ENCODE peak calls at places on chromosomes 6 and 20, in nine cellular contexts. C is nephron progenitor cell, Y is GM10248, E is cardiac fibroblast, Z is fibroblast of pulmonary artery, I is fibroblast of the aortic adventitia, L is MCF 10A, H is endothelial cell, A is AG09309. J is an unnamed sample.

GRCh38 chr6:12595161-12595792 is 121.3 kb upstream of the PHACTR1 start:
- DNase-seq in C (no peak), Y (no peak), E (peak), Z (peak), I (peak), L (no peak), H (no peak), A (no peak), J (peak)

GRCh38 chr6:56250266-56250665 is 2.9 kb upstream of the COL21A1 start:
- DNase-seq in C (peak), Y (no peak), E (no peak), Z (no peak), I (no peak), L (no peak), H (no peak), A (no peak), J (no peak)

GRCh38 chr6:100620085-100620484 is 155.4 kb upstream of the SIM1 start:
- DNase-seq in C (no peak), Y (no peak), E (peak), Z (peak), I (peak), L (peak), H (no peak), A (peak), J (peak)

GRCh38 chr6:159234102-159234553 is 64.9 kb downstream of the FNDC1 start:
- DNase-seq in C (no peak), Y (no peak), E (no peak), Z (no peak), I (no peak), L (no peak), H (no peak), A (no peak), J (no peak)

GRCh38 chr6:144344651-144345050 is 59.5 kb downstream of the UTRN start:
- DNase-seq in C (no peak), Y (peak), E (no peak), Z (no peak), I (no peak), L (no peak), H (no peak), A (no peak), J (no peak)

GRCh38 chr6:138234363-138234762 is 16.1 kb upstream of the PBOV1 start:
- DNase-seq in C (no peak), Y (no peak), E (no peak), Z (no peak), I (no peak), L (peak), H (no peak), A (no peak), J (no peak)

GRCh38 chr6:159934181-159934580 is 34.7 kb upstream of the IGF2R start:
- DNase-seq in C (no peak), Y (no peak), E (no peak), Z (no peak), I (no peak), L (no peak), H (no peak), A (no peak), J (no peak)

GRCh38 chr20:50093240-50093639 is 19.7 kb downstream of the UBE2V1 start:
- DNase-seq in C (no peak), Y (no peak), E (no peak), Z (no peak), I (no peak), L (no peak), H (no peak), A (no peak), J (no peak)

GRCh38 chr20:58366016-58366415 is 23.0 kb upstream of the VAPB start:
- DNase-seq in C (peak), Y (no peak), E (no peak), Z (no peak), I (no peak), L (no peak), H (no peak), A (no peak), J (no peak)

GRCh38 chr20:4720121-4720976 is 1.4 kb upstream of the PRND start:
- DNase-seq in C (peak), Y (peak), E (peak), Z (peak), I (peak), L (peak), H (peak), A (peak), J (peak)

DNA sequence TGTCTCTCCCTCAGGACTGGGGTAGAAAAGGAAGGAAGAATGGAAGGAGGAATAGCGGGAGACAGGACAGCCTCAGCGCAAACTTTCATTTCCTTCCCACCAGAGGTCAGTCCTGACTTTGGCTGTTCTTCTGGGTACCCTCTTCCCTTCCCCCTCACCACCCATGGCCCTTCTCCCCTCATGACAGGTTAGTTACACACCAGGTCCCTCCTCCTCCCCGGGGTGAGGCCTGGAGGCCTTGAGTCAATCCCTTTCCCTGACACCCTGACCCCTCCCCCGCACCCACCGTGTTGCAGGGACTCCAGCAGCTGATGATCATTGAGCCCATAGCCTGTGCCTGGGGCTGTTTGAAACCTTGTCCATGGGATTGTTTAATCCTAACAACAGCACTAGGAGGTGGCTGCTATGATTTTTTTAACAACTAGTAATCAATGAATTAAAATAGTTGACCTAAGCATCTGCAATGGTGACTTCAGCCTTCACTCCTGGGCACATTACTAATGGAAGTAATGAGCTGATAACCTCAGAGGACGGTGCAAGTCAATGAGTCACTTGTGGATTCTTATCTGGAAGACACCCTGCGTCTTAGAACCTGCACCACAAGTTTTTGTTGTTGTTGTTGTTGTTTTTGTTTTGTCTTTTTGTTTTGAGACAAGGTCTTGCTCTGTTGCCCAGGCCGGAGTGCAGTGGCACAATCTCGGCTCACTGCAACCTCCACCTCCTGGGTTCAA is 46.6 kb upstream of the CCDC167 start:
- DNase-seq in C (peak), Y (no peak), E (no peak), Z (no peak), I (no peak), L (peak), H (no peak), A (no peak), J (no peak)
- TF ChIP-seq CTCF in C (no peak), Y (no peak), E (no peak), Z (no peak), I (no peak), L (no peak), H (no peak), A (no peak), J (no peak)

DNA sequence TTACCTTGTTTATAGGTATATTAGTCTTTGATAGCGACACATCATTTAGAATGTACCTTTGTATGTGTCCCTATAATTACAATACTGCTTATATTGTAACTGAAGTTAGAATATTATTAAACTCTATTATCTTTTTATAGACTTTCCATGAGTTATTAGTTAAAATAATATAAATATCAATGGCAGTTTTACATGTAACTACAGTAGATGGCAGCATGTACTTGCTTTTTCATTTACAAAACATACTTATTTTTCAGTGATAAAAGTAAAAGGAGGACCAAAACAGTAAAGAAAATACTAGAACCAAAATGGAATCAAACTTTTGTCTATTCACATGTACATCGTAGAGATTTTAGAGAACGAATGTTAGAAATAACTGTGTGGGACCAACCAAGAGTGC is 364.3 kb downstream of the RIMS1 start:
- DNase-seq in C (no peak), Y (no peak), E (peak), Z (peak), I (peak), L (no peak), H (no peak), A (no peak), J (no peak)
- TF ChIP-seq CTCF in C (no peak), Y (no peak), E (no peak), Z (peak), I (no peak), L (no peak), H (no peak), A (no peak), J (no peak)

DNA sequence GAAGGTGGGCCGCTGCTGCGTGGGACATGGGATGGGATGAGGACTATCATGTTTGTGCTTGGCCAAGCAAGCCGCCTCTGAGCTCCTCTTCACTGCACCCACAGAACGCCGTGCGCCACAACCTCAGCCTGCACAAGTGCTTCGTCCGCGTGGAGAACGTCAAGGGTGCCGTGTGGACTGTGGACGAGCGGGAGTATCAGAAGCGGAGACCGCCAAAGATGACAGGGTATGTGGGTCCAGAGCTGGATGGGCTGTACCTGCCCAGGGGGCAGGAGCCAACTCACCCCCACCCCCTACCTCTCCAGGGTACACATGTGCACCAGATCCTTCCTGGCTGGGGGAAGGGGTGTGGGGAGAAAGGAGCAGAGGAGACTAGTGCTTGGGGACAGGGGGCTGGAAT is 43.5 kb upstream of the MDFI start:
- DNase-seq in C (no peak), Y (no peak), E (no peak), Z (no peak), I (no peak), L (no peak), H (no peak), A (no peak), J (no peak)
- TF ChIP-seq CTCF in C (no peak), Y (no peak), E (no peak), Z (no peak), I (no peak), L (no peak), H (no peak), A (no peak), J (no peak)

DNA sequence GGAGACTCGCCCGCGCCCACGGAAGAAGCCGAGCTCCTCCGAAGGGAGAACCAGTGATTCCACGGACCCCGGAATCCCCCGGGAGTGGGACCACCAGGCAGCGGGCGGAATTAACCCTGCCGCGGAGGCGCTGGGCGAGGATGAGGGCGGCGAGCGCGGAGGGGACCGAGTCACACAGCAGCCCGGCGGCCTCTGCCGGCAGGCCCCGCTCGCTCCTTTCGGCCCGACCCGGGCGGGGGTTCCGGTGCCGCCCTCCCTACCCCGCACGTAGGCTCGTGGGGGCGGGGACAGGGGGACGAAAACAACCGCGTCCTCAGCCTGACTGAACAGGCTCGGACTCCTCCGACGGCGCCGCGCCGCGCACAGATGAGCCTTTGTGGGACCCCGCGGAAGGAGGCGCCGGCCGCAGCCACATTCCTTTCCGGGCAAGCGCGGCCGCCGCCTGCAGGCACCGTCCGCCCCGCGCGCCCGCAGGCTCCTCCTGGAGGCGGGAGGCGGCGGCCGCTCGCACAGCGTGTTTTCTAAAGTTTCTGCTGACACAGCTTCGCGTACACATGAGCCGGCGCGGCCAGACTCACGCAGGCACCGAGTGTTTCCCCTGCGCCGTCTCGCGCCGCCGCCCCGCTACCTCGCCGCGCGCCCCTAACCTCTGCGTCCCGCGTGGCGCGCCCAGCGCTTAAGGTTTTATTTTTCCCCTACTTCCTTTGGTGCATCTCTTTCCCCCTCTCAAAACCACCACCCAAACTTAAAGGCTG is 244.3 kb downstream of the ARID1B start:
- DNase-seq in C (peak), Y (peak), E (peak), Z (peak), I (peak), L (peak), H (peak), A (peak), J (peak)
- TF ChIP-seq CTCF in C (peak), Y (peak), E (no peak), Z (peak), I (peak), L (peak), H (peak), A (peak), J (peak)

GRCh38 chr6:106089981-106090380 is 3.8 kb downstream of the PRDM1 start:
- DNase-seq in C (no peak), Y (no peak), E (peak), Z (peak), I (peak), L (peak), H (no peak), A (peak), J (no peak)
- TF ChIP-seq CTCF in C (no peak), Y (peak), E (no peak), Z (no peak), I (peak), L (no peak), H (no peak), A (peak), J (peak)

GRCh38 chr20:53752583-53752970 is 158.9 kb upstream of the ZNF217 start:
- DNase-seq in C (no peak), Y (no peak), E (no peak), Z (no peak), I (no peak), L (no peak), H (no peak), A (no peak), J (no peak)

GRCh38 chr20:53751394-53752368 is 158.0 kb upstream of the ZNF217 start:
- DNase-seq in C (no peak), Y (peak), E (no peak), Z (no peak), I (peak), L (no peak), H (no peak), A (no peak), J (no peak)

GRCh38 chr20:53749499-53749898 is 155.9 kb upstream of the ZNF217 start:
- DNase-seq in C (no peak), Y (no peak), E (no peak), Z (no peak), I (no peak), L (no peak), H (no peak), A (no peak), J (no peak)

GRCh38 chr20:53748821-53749402 is 155.3 kb upstream of the ZNF217 start:
- DNase-seq in C (no peak), Y (no peak), E (no peak), Z (peak), I (peak), L (peak), H (no peak), A (no peak), J (no peak)

GRCh38 chr20:53750827-53751393 is 157.3 kb upstream of the ZNF217 start:
- DNase-seq in C (no peak), Y (no peak), E (peak), Z (peak), I (peak), L (no peak), H (no peak), A (peak), J (peak)
- TF ChIP-seq CTCF in C (no peak), Y (no peak), E (no peak), Z (no peak), I (no peak), L (no peak), H (no peak), A (peak), J (no peak)

DNA sequence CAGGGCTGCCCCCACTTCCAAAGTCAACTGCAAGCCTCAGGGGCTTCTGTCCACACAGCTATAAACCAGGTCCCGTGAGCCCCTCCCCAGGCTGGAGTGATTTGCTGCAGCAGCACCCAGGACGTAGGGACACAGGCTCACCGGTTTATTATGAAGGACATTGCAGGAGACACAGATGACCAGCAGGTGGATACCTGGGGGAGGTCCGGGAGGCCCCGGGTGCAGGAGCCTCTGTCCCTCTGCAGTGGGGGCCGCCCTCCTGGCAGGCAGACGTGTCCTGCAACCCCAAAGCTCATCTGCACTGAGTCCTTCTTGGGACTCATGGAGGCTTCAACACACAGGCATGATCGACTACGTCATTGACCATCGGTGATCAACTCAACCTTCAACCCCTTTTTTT is 14.5 kb upstream of the NTSR1 start:
- DNase-seq in C (no peak), Y (no peak), E (no peak), Z (no peak), I (no peak), L (no peak), H (no peak), A (no peak), J (no peak)
- TF ChIP-seq CTCF in C (no peak), Y (no peak), E (no peak), Z (no peak), I (no peak), L (no peak), H (no peak), A (no peak), J (no peak)

GRCh38 chr20:64256282-64256947 is 867 bp downstream of the PCMTD2 start:
- DNase-seq in C (no peak), Y (peak), E (no peak), Z (peak), I (no peak), L (peak), H (no peak), A (no peak), J (no peak)

GRCh38 chr20:64254156-64254555 is 1.4 kb upstream of the PCMTD2 start:
- DNase-seq in C (no peak), Y (no peak), E (no peak), Z (no peak), I (no peak), L (no peak), H (no peak), A (no peak), J (no peak)

GRCh38 chr20:64257107-64257757 is 1.7 kb downstream of the PCMTD2 start:
- DNase-seq in C (no peak), Y (no peak), E (no peak), Z (no peak), I (no peak), L (no peak), H (no peak), A (no peak), J (no peak)

GRCh38 chr20:64254571-64255360 is 782 bp upstream of the PCMTD2 start:
- DNase-seq in C (no peak), Y (no peak), E (no peak), Z (no peak), I (no peak), L (no peak), H (no peak), A (no peak), J (no peak)

DNA sequence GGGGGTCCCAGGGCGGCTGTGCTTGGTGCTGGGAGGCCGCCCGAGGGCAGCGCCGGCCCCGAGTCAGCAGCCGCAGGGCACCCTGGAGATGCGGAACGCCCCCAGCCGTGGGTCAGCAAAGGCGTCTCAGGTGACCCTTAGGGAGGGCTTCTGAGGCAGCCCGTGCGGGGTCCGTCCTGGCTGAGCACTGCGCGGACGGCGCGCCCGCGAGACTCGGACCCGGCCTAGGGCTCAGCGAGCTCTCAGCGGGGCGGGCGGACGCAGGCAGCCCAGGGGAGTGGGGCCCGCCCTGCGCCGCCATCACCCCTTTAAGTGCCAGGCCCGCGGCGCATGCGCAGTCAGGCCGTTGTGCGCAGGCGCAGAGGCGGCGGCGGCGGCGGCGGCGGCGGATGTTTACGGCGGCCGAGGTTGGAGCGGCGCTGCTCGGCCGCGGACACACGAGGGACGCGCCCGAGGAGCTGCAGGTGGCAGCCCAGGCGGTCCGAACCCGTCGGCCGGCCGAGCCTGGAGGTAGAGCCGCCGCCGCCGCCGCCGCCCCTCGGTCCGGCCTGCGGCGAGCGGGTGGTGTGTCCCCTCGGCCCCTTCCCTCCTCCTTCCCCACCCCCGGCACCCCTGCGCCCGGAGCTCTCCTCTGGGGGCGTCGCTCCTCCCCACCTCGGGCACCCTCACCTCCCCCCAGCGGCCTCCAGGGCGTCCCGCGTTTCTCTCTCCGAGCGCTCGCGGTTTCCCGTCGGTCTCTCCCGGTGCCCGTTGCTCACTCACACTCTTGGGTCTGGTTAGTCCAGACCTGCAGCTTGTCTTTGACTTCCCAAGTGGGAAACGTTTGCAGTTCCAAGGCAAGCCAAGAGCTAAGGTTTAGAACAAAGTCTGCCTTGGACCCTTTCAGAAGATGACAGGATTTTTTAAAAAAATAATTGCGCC is at the start of gene PCMTD2:
- DNase-seq in C (peak), Y (peak), E (peak), Z (peak), I (peak), L (peak), H (peak), A (no peak), J (peak)
- TF ChIP-seq CTCF in C (no peak), Y (no peak), E (no peak), Z (no peak), I (no peak), L (no peak), H (no peak), A (peak), J (no peak)

DNA sequence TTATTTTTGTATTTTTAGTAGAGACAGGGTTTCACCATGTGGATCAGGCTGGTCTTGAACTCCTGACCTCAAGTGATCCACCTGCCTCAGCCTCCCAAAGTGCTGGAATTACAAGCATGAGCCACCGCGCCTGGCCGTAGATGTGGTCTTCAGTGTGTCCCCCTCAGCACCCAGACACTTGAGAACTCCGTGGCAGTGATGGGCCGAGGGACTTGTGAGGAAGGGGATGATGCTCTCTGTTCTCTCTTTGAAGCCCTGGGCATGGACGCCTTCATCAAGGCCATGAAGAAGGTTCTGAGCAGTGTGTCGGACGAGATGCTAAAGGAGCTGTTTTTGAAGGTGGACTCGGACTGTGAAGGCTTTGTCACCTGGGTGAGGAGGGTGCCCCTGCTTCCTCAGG is 16.9 kb downstream of the EFCAB8 start:
- DNase-seq in C (no peak), Y (no peak), E (no peak), Z (no peak), I (no peak), L (no peak), H (no peak), A (no peak), J (no peak)
- TF ChIP-seq CTCF in C (no peak), Y (no peak), E (no peak), Z (no peak), I (no peak), L (no peak), H (no peak), A (no peak), J (no peak)